ENCODE peak calls at places on chromosomes 3 and 15, in eight cellular contexts. Q, W, N, T, M, Z, X and H are unnamed samples.
A peak's percentile ranks its signal among the peaks of the same experiment; 100 is the strongest.

GRCh38 chr3:58034738-58035511 is 26.7 kb downstream of the FLNB start:
- DNase-seq in Q (no peak), W (no peak), N (no peak), T (no peak), M (no peak), Z (no peak), X (no peak), H (no peak)

GRCh38 chr3:50524751-50525150 is 21.3 kb upstream of the CACNA2D2 start:
- DNase-seq in Q (no peak), W (no peak), N (no peak), T (no peak), M (no peak), Z (no peak), X (no peak), H (no peak)

GRCh38 chr3:23712656-23713559 is 92.8 kb upstream of the UBE2E1 start:
- DNase-seq in Q (peak; percentile 38), W (peak; percentile 29), N (no peak), T (peak; percentile 55), M (peak; percentile 39), Z (peak; percentile 70), X (no peak), H (no peak)

GRCh38 chr15:22974745-22975144 is 5.4 kb downstream of the CYFIP1 start:
- DNase-seq in Q (no peak), W (no peak), N (no peak), T (no peak), M (no peak), Z (no peak), X (no peak), H (no peak)

GRCh38 chr3:54891540-54891897 is 36.3 kb downstream of the LRTM1 start:
- DNase-seq in Q (peak; percentile 79), W (peak; percentile 82), N (no peak), T (peak; percentile 92), M (peak; percentile 50), Z (peak; percentile 58), X (peak; percentile 32), H (peak; percentile 58)

GRCh38 chr15:65827065-65827464 is 35.0 kb upstream of the DENND4A start:
- DNase-seq in Q (no peak), W (no peak), N (no peak), T (no peak), M (no peak), Z (no peak), X (no peak), H (no peak)

GRCh38 chr3:177378168-177378567 is 180.9 kb upstream of the TBL1XR1 start:
- DNase-seq in Q (no peak), W (no peak), N (no peak), T (no peak), M (no peak), Z (no peak), X (no peak), H (no peak)

GRCh38 chr3:24220859-24221657 is 273.6 kb downstream of the THRB start:
- DNase-seq in Q (peak; percentile 53), W (peak; percentile 94), N (no peak), T (peak; percentile 90), M (no peak), Z (peak; percentile 16), X (peak; percentile 18), H (peak; percentile 44)

GRCh38 chr3:170584585-170585007 is 1.3 kb downstream of the SLC7A14 start:
- DNase-seq in Q (peak; percentile 26), W (peak; percentile 17), N (peak; percentile 26), T (peak; percentile 76), M (no peak), Z (peak; percentile 96), X (no peak), H (peak; percentile 68)